ENCODE peak calls at places on chromosomes 2 and 18, in six cellular contexts. E is prostate gland, B is H9, K is right atrium auricular region, Q is AG10803, D is heart left ventricle. L is an unnamed sample.

GRCh38 chr2:220593526-220593925 is 966.1 kb downstream of the SLC4A3 start:
- DNase-seq in E (no peak), B (no peak), K (no peak), Q (no peak), D (no peak), L (no peak)

GRCh38 chr2:171531291-171531690 is 9.0 kb downstream of the CYBRD1 start:
- DNase-seq in E (no peak), B (no peak), K (peak; percentile 70), Q (peak; percentile 65), D (no peak), L (no peak)

GRCh38 chr2:118830886-118831285 is 16.6 kb downstream of the EN1 start:
- DNase-seq in E (no peak), B (no peak), K (no peak), Q (peak; percentile 60), D (no peak), L (no peak)

GRCh38 chr2:28610583-28611201 is 114.8 kb downstream of the PLB1 start:
- DNase-seq in E (peak; percentile 89), B (no peak), K (no peak), Q (peak; percentile 70), D (no peak), L (no peak)

GRCh38 chr2:67760995-67761394 is 301.8 kb downstream of the C1D start:
- DNase-seq in E (no peak), B (no peak), K (no peak), Q (no peak), D (no peak), L (no peak)

GRCh38 chr2:225400060-225400511 is 576 bp downstream of the NYAP2 start:
- DNase-seq in E (no peak), B (peak; percentile 71), K (no peak), Q (peak; percentile 52), D (no peak), L (no peak)

GRCh38 chr2:211454684-211455083 is 898.3 kb downstream of the CPS1 start:
- DNase-seq in E (peak; percentile 5), B (no peak), K (no peak), Q (no peak), D (no peak), L (no peak)

GRCh38 chr2:217930783-217931563 is 71.8 kb downstream of the TNS1 start:
- DNase-seq in E (no peak), B (no peak), K (no peak), Q (no peak), D (no peak), L (no peak)

GRCh38 chr2:85921659-85922058 is 32.9 kb upstream of the ST3GAL5 start:
- DNase-seq in E (no peak), B (no peak), K (no peak), Q (no peak), D (no peak), L (no peak)

GRCh38 chr2:98768765-98769476 is 38.0 kb upstream of the MGAT4A start:
- DNase-seq in E (peak; percentile 22), B (no peak), K (no peak), Q (no peak), D (no peak), L (no peak)

GRCh38 chr18:57029761-57030160 is 117.1 kb upstream of the BOD1L2 start:
- DNase-seq in E (no peak), B (peak; percentile 60), K (no peak), Q (no peak), D (no peak), L (no peak)

GRCh38 chr18:13582283-13582682 is 144.1 kb downstream of the FAM210A start:
- DNase-seq in E (no peak), B (no peak), K (peak; percentile 43), Q (no peak), D (no peak), L (peak; percentile 82)

GRCh38 chr2:227655454-227655853 is 11.2 kb upstream of the SCYGR5 start:
- DNase-seq in E (no peak), B (no peak), K (no peak), Q (peak; percentile 82), D (no peak), L (no peak)

GRCh38 chr18:48840491-48840877 is 110.3 kb downstream of the SMAD7 start:
- DNase-seq in E (no peak), B (no peak), K (no peak), Q (no peak), D (no peak), L (no peak)

GRCh38 chr2:135768863-135769262 is 27.2 kb downstream of the UBXN4 start:
- DNase-seq in E (no peak), B (no peak), K (no peak), Q (no peak), D (no peak), L (no peak)

GRCh38 chr2:112181571-112182290 is 43.5 kb downstream of the FBLN7 start:
- DNase-seq in E (no peak), B (peak; percentile 64), K (no peak), Q (no peak), D (no peak), L (peak; percentile 83)

GRCh38 chr2:161426788-161427412 is 10.8 kb downstream of the TBR1 start:
- DNase-seq in E (no peak), B (peak; percentile 41), K (no peak), Q (peak; percentile 23), D (no peak), L (no peak)
- TF ChIP-seq CTCF in E (no peak), B (peak; percentile 65), K (no peak), Q (peak; percentile 70), D (no peak), L (peak; percentile 64)

GRCh38 chr2:52810460-52810859 is 957.1 kb upstream of the CHAC2 start:
- DNase-seq in E (no peak), B (peak; percentile 33), K (no peak), Q (peak; percentile 8), D (no peak), L (no peak)
- TF ChIP-seq CTCF in E (no peak), B (peak; percentile 51), K (no peak), Q (peak; percentile 26), D (peak; percentile 49), L (peak; percentile 38)

DNA sequence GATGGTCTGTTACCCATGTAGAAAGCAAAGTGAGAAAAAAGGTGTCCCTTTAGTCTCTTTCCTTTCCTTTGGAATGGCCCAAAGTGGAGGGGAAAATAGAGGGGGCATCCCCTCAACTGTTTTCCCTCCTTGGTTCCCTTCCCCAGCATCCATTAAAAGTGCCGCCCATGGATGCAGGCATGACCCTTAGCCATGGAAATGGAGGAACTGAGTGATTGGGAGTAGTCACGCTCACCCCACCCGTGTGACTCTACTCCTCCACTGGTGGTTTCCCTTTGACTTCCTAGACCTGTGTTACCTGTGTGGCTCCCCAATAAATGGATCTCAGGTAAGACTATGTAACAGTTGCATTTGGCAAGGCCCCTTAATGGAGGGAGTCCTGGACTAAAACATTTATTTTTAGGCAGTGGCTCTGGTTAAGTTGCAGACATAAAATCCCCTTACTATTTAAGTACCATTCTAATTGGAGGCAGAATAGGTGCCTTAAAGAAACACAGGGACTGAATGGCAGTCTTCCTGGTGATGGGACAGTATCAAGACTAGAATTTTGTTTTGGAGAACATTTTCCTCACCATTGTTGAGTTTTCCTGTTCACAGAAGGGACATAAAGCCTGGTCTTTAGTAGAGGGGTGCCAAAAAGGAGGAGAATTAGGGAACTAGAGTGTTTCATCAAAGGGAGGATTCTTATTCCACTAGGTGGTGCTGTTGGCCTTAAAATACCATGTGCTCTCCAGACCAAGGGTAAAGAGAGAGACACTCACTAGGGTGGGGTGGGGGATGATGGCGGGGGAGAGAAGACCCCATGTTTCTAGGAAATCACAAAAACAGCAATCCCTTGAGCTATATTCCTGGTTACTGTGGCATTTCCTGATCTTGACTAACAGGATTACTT is 25.7 kb upstream of the PLA2R1 start:
- DNase-seq in E (no peak), B (no peak), K (no peak), Q (peak; percentile 19), D (no peak), L (no peak)
- TF ChIP-seq CTCF in E (no peak), B (peak; percentile 50), K (no peak), Q (peak; percentile 40), D (no peak), L (no peak)

DNA sequence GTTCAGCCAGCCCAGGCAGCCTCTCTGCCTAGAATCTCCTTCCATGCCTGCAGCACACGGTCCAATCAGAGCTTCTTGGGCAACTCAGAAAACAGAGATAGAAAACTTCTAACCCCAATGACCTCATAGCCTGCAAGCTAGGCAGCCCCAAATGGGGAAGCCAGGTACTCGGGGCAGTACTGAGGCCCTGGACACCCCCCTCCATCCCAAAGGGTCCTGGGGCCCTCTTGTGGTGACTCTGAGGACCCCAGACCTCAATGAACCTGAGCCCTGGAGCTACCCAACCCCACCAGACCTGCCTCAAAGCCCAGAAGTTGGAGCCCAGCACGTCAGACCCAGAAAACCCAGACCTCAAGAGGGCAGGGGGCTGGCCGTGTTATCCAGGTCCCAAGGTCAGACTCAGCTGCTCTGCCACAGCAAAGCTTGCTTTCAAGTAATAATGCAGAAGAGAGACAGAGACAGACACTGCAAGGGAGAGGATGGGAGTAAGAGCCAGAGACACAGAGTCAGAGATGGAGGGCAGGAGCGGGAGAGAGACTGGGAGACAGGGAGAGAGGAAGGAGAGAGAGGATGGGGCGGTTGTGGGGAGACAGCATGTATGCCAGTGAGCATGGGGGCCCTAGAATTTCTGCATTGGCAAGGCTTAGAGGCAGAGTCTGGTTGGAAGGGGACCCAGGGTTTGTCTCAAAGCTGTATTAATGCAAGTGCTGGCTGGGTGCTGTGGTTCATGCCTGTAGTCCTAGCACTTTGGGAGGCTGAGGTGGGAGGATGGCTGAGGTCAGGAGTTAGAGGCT is 28.2 kb downstream of the SERTAD2 start:
- DNase-seq in E (no peak), B (peak; percentile 64), K (no peak), Q (no peak), D (no peak), L (peak; percentile 63)
- TF ChIP-seq CTCF in E (no peak), B (peak; percentile 60), K (no peak), Q (no peak), D (no peak), L (no peak)

DNA sequence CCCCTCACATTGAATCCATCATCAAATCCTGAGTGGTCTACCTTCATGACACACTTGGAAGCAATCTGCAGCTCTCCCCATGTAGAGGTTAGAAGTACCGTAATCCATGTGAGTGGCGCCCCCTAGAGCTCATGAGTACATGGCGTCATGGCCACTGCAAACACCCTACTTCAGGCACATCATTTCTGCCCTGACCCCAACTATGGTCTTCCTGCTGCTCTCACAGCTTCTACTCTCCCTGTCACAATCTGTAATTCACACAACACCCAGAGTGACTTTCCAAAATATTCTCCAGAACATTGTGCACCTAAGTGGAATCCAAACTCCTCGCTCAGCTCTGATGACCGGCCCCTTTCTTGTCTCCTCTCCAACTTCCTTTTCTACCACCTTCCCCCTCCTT is 141.9 kb downstream of the ANKRD44 start:
- DNase-seq in E (no peak), B (peak; percentile 82), K (peak; percentile 69), Q (peak; percentile 41), D (peak; percentile 36), L (no peak)
- TF ChIP-seq CTCF in E (no peak), B (peak; percentile 92), K (peak; percentile 21), Q (peak; percentile 56), D (peak; percentile 50), L (peak; percentile 51)